ENCODE peak calls at places on chromosome 12, in nine cellular contexts. M, N, C, Q, P, H, L, B and I are unnamed samples.

GRCh38 chr12:1928439-1929121 is 10.1 kb upstream of the CACNA2D4 start:
- DNase-seq in M (no peak), N (no peak), C (no peak), Q (no peak), P (peak; percentile 43), H (peak; percentile 41), L (no peak), B (no peak), I (no peak)

GRCh38 chr12:116171549-116171948 is 105.9 kb downstream of the MED13L start:
- DNase-seq in M (no peak), N (no peak), C (peak; percentile 37), Q (no peak), P (no peak), H (no peak), L (no peak), B (peak; percentile 9), I (no peak)

GRCh38 chr12:46958599-46959290 is 120.7 kb upstream of the PCED1B start:
- DNase-seq in M (no peak), N (no peak), C (no peak), Q (no peak), P (no peak), H (no peak), L (peak; percentile 5), B (no peak), I (no peak)

GRCh38 chr12:123772074-123772473 is 10.0 kb downstream of the DNAH10 start:
- DNase-seq in M (no peak), N (no peak), C (no peak), Q (peak; percentile 74), P (no peak), H (no peak), L (no peak), B (no peak), I (no peak)

GRCh38 chr12:116423053-116423452 is 136.1 kb upstream of the MAP1LC3B2 start:
- DNase-seq in M (no peak), N (no peak), C (no peak), Q (peak; percentile 89), P (no peak), H (no peak), L (no peak), B (peak; percentile 89), I (no peak)

GRCh38 chr12:102642199-102642598 is 161.8 kb upstream of the IGF1 start:
- DNase-seq in M (no peak), N (no peak), C (no peak), Q (no peak), P (no peak), H (no peak), L (no peak), B (no peak), I (no peak)

GRCh38 chr12:53048780-53049401 is 974 bp upstream of the TNS2 start:
- DNase-seq in M (no peak), N (peak; percentile 64), C (peak; percentile 41), Q (peak; percentile 83), P (peak; percentile 71), H (peak; percentile 88), L (no peak), B (peak; percentile 65), I (peak; percentile 40)

GRCh38 chr12:112347521-112347920 is 34.7 kb downstream of the HECTD4 start:
- DNase-seq in M (no peak), N (no peak), C (no peak), Q (no peak), P (no peak), H (no peak), L (no peak), B (peak; percentile 19), I (no peak)

GRCh38 chr12:3534511-3534910 is 43.5 kb downstream of the PRMT8 start:
- DNase-seq in M (no peak), N (no peak), C (no peak), Q (no peak), P (no peak), H (no peak), L (no peak), B (no peak), I (no peak)

GRCh38 chr12:8563383-8563782 is 22.7 kb upstream of the CLEC4E start:
- DNase-seq in M (no peak), N (no peak), C (no peak), Q (no peak), P (no peak), H (no peak), L (no peak), B (no peak), I (no peak)

GRCh38 chr12:98911396-98911795 is 266.3 kb downstream of the APAF1 start:
- DNase-seq in M (no peak), N (no peak), C (no peak), Q (no peak), P (no peak), H (no peak), L (no peak), B (no peak), I (no peak)

GRCh38 chr12:58917699-58918334 is 2.5 kb downstream of the LRIG3 start:
- DNase-seq in M (no peak), N (no peak), C (peak; percentile 50), Q (no peak), P (no peak), H (no peak), L (peak; percentile 26), B (no peak), I (no peak)

GRCh38 chr12:11689591-11690158 is 40.2 kb downstream of the ETV6 start:
- DNase-seq in M (no peak), N (no peak), C (no peak), Q (peak; percentile 80), P (no peak), H (no peak), L (no peak), B (no peak), I (no peak)